ENCODE peak calls at places on chromosomes 12 and 14, in ten cellular contexts. One of them, this sample, is unnamed.

GRCh38 chr12:12943589-12944260 is 8.2 kb downstream of the GPRC5D start:
- DNase-seq in Peyer's patch: no peak
- DNase-seq in left ventricle myocardium inferior: no peak
- DNase-seq in H9: no peak
- DNase-seq in WTC11: no peak
- DNase-seq in AG04449: no peak
- DNase-seq in neural progenitor cell: no peak
- DNase-seq in neural crest cell: no peak
- DNase-seq in lung: no peak
- DNase-seq in foreskin fibroblast: peak
- DNase-seq in this sample: no peak

GRCh38 chr14:69592923-69593677 is 18.3 kb upstream of the SUSD6 start:
- DNase-seq in H9: no peak
- DNase-seq in foreskin fibroblast: no peak
- DNase-seq in neural crest cell: no peak
- DNase-seq in WTC11: no peak
- DNase-seq in left ventricle myocardium inferior: no peak
- DNase-seq in neural progenitor cell: peak
- DNase-seq in AG04449: no peak
- DNase-seq in Peyer's patch: no peak
- DNase-seq in lung: no peak
- DNase-seq in this sample: no peak

GRCh38 chr14:99467338-99468075 is 13.2 kb downstream of the SETD3 start:
- DNase-seq in foreskin fibroblast: no peak
- DNase-seq in lung: no peak
- DNase-seq in neural progenitor cell: no peak
- DNase-seq in WTC11: no peak
- DNase-seq in H9: no peak
- DNase-seq in left ventricle myocardium inferior: no peak
- DNase-seq in Peyer's patch: no peak
- DNase-seq in neural crest cell: no peak
- DNase-seq in AG04449: no peak
- DNase-seq in this sample: no peak

GRCh38 chr14:69107407-69108003 is 45.4 kb downstream of the DCAF5 start:
- DNase-seq in WTC11: peak
- DNase-seq in foreskin fibroblast: peak
- DNase-seq in Peyer's patch: no peak
- DNase-seq in left ventricle myocardium inferior: no peak
- DNase-seq in neural progenitor cell: peak
- DNase-seq in lung: peak
- DNase-seq in neural crest cell: no peak
- DNase-seq in AG04449: no peak
- DNase-seq in H9: peak
- DNase-seq in this sample: peak

GRCh38 chr14:91649930-91650329 is 82.0 kb downstream of the CATSPERB start:
- DNase-seq in neural crest cell: no peak
- DNase-seq in WTC11: no peak
- DNase-seq in neural progenitor cell: peak
- DNase-seq in left ventricle myocardium inferior: no peak
- DNase-seq in lung: no peak
- DNase-seq in AG04449: no peak
- DNase-seq in Peyer's patch: no peak
- DNase-seq in foreskin fibroblast: peak
- DNase-seq in H9: no peak
- DNase-seq in this sample: peak

GRCh38 chr12:127819066-127819465 is 447.9 kb upstream of the TMEM132C start:
- DNase-seq in neural progenitor cell: no peak
- DNase-seq in H9: no peak
- DNase-seq in neural crest cell: no peak
- DNase-seq in foreskin fibroblast: no peak
- DNase-seq in WTC11: no peak
- DNase-seq in AG04449: peak
- DNase-seq in lung: no peak
- DNase-seq in Peyer's patch: no peak
- DNase-seq in left ventricle myocardium inferior: no peak
- DNase-seq in this sample: no peak

GRCh38 chr14:64738306-64738879 is 34.2 kb downstream of the PLEKHG3 start:
- DNase-seq in H9: no peak
- DNase-seq in left ventricle myocardium inferior: no peak
- DNase-seq in WTC11: no peak
- DNase-seq in foreskin fibroblast: no peak
- DNase-seq in neural progenitor cell: no peak
- DNase-seq in AG04449: no peak
- DNase-seq in neural crest cell: no peak
- DNase-seq in lung: no peak
- DNase-seq in Peyer's patch: no peak
- DNase-seq in this sample: no peak

GRCh38 chr14:68146812-68147211 is 327.2 kb downstream of the RAD51B start:
- DNase-seq in AG04449: peak
- DNase-seq in left ventricle myocardium inferior: no peak
- DNase-seq in neural crest cell: no peak
- DNase-seq in WTC11: no peak
- DNase-seq in foreskin fibroblast: peak
- DNase-seq in lung: peak
- DNase-seq in H9: no peak
- DNase-seq in Peyer's patch: no peak
- DNase-seq in neural progenitor cell: no peak
- DNase-seq in this sample: peak

GRCh38 chr14:50025073-50025472 is 91.3 kb downstream of the VCPKMT start:
- DNase-seq in H9: no peak
- DNase-seq in left ventricle myocardium inferior: no peak
- DNase-seq in AG04449: no peak
- DNase-seq in Peyer's patch: no peak
- DNase-seq in WTC11: no peak
- DNase-seq in lung: no peak
- DNase-seq in foreskin fibroblast: no peak
- DNase-seq in neural crest cell: no peak
- DNase-seq in neural progenitor cell: no peak
- DNase-seq in this sample: no peak

GRCh38 chr12:7667025-7667575 is 1.4 kb upstream of the APOBEC1 start:
- DNase-seq in Peyer's patch: no peak
- DNase-seq in WTC11: no peak
- DNase-seq in neural progenitor cell: no peak
- DNase-seq in lung: no peak
- DNase-seq in neural crest cell: no peak
- DNase-seq in left ventricle myocardium inferior: no peak
- DNase-seq in foreskin fibroblast: no peak
- DNase-seq in H9: no peak
- DNase-seq in AG04449: no peak
- DNase-seq in this sample: peak

GRCh38 chr14:73463411-73463810 is 5.1 kb upstream of the NUMB start:
- DNase-seq in left ventricle myocardium inferior: no peak
- DNase-seq in foreskin fibroblast: peak
- DNase-seq in neural progenitor cell: no peak
- DNase-seq in Peyer's patch: no peak
- DNase-seq in H9: no peak
- DNase-seq in AG04449: peak
- DNase-seq in lung: peak
- DNase-seq in WTC11: no peak
- DNase-seq in neural crest cell: no peak
- DNase-seq in this sample: peak

GRCh38 chr12:113061061-113061694 is 4.6 kb downstream of the DTX1 start:
- DNase-seq in Peyer's patch: no peak
- DNase-seq in foreskin fibroblast: no peak
- DNase-seq in left ventricle myocardium inferior: no peak
- DNase-seq in neural progenitor cell: no peak
- DNase-seq in neural crest cell: no peak
- DNase-seq in H9: peak
- DNase-seq in WTC11: no peak
- DNase-seq in AG04449: no peak
- DNase-seq in lung: no peak
- DNase-seq in this sample: peak

GRCh38 chr14:38662781-38663180 is 406.9 kb upstream of the CLEC14A start:
- DNase-seq in foreskin fibroblast: no peak
- DNase-seq in lung: no peak
- DNase-seq in neural crest cell: no peak
- DNase-seq in Peyer's patch: no peak
- DNase-seq in neural progenitor cell: no peak
- DNase-seq in AG04449: no peak
- DNase-seq in WTC11: no peak
- DNase-seq in H9: no peak
- DNase-seq in left ventricle myocardium inferior: no peak
- DNase-seq in this sample: no peak

GRCh38 chr12:103326190-103326589 is 169.6 kb downstream of the C12orf42 start:
- DNase-seq in lung: no peak
- DNase-seq in left ventricle myocardium inferior: no peak
- DNase-seq in foreskin fibroblast: no peak
- DNase-seq in H9: peak
- DNase-seq in neural crest cell: no peak
- DNase-seq in Peyer's patch: no peak
- DNase-seq in neural progenitor cell: peak
- DNase-seq in WTC11: peak
- DNase-seq in AG04449: no peak
- DNase-seq in this sample: no peak

DNA sequence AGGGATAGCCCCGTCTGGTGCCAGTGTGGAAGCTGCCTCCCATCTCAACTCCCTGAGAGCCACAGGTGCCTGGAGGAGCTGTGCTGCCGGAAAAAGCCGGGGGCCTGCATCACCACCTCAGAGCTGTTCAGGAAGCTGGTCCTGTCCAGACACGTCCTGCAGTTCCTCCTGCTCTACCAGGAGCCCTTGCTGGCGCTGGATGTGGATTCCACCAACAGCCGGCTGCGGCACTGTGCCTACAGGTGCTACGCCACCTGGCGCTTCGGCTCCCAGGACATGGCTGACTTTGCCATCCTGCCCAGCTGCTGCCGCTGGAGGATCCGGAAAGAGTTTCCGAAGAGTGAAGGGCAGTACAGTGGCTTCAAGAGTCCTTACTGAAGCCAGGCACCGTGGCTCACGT is 25.5 kb upstream of the P2RX4 start:
- DNase-seq in WTC11: peak
- DNase-seq in Peyer's patch: no peak
- DNase-seq in lung: no peak
- DNase-seq in left ventricle myocardium inferior: no peak
- DNase-seq in H9: peak
- DNase-seq in AG04449: no peak
- DNase-seq in neural crest cell: no peak
- DNase-seq in neural progenitor cell: no peak
- DNase-seq in foreskin fibroblast: no peak
- DNase-seq in this sample: no peak
- TF ChIP-seq CTCF in WTC11: no peak
- TF ChIP-seq CTCF in Peyer's patch: no peak
- TF ChIP-seq CTCF in lung: no peak
- TF ChIP-seq CTCF in left ventricle myocardium inferior: no peak
- TF ChIP-seq CTCF in H9: no peak
- TF ChIP-seq CTCF in AG04449: no peak
- TF ChIP-seq CTCF in neural crest cell: no peak
- TF ChIP-seq CTCF in neural progenitor cell: no peak
- TF ChIP-seq CTCF in foreskin fibroblast: no peak
- TF ChIP-seq CTCF in this sample: no peak

DNA sequence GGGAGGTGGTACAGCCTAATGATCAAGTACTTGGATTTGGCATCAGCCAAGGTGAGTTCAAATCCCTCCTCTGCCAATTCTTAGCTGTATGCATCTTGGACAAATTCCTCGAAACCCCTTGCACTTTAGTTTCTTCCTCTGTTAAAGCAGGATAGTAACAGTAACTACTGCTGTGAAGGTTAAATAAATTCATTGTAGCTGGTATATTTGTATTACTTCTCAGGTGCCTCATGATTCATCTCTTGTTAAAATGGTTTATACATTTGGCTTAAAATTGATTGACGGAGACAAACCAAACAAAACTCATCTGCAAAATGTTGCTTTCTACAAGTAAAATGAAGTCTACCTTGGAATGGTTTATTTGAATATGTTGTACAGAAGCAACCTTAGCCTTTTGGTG is 2.3 kb upstream of the PTPRB start:
- DNase-seq in H9: no peak
- DNase-seq in WTC11: no peak
- DNase-seq in neural progenitor cell: no peak
- DNase-seq in left ventricle myocardium inferior: no peak
- DNase-seq in foreskin fibroblast: no peak
- DNase-seq in neural crest cell: no peak
- DNase-seq in lung: no peak
- DNase-seq in AG04449: no peak
- DNase-seq in Peyer's patch: no peak
- DNase-seq in this sample: no peak
- TF ChIP-seq CTCF in H9: no peak
- TF ChIP-seq CTCF in WTC11: no peak
- TF ChIP-seq CTCF in neural progenitor cell: no peak
- TF ChIP-seq CTCF in left ventricle myocardium inferior: no peak
- TF ChIP-seq CTCF in foreskin fibroblast: no peak
- TF ChIP-seq CTCF in neural crest cell: no peak
- TF ChIP-seq CTCF in lung: no peak
- TF ChIP-seq CTCF in AG04449: no peak
- TF ChIP-seq CTCF in Peyer's patch: no peak
- TF ChIP-seq CTCF in this sample: no peak

GRCh38 chr12:2053675-2054070 is 886 bp downstream of the CACNA1C start:
- DNase-seq in AG04449: no peak
- DNase-seq in Peyer's patch: no peak
- DNase-seq in neural crest cell: no peak
- DNase-seq in WTC11: no peak
- DNase-seq in lung: no peak
- DNase-seq in neural progenitor cell: peak
- DNase-seq in H9: no peak
- DNase-seq in left ventricle myocardium inferior: peak
- DNase-seq in foreskin fibroblast: no peak
- DNase-seq in this sample: peak

GRCh38 chr12:2054091-2055018 is 1.6 kb downstream of the CACNA1C start:
- DNase-seq in lung: no peak
- DNase-seq in foreskin fibroblast: no peak
- DNase-seq in AG04449: no peak
- DNase-seq in H9: no peak
- DNase-seq in WTC11: no peak
- DNase-seq in left ventricle myocardium inferior: no peak
- DNase-seq in Peyer's patch: no peak
- DNase-seq in neural progenitor cell: peak
- DNase-seq in neural crest cell: no peak
- DNase-seq in this sample: peak

GRCh38 chr12:2049604-2050540 is 2.9 kb upstream of the CACNA1C start:
- DNase-seq in neural progenitor cell: no peak
- DNase-seq in neural crest cell: no peak
- DNase-seq in lung: no peak
- DNase-seq in AG04449: no peak
- DNase-seq in Peyer's patch: no peak
- DNase-seq in WTC11: no peak
- DNase-seq in left ventricle myocardium inferior: no peak
- DNase-seq in foreskin fibroblast: no peak
- DNase-seq in H9: no peak
- DNase-seq in this sample: no peak

GRCh38 chr12:2052861-2053674 is at the start of gene CACNA1C:
- DNase-seq in lung: no peak
- DNase-seq in AG04449: no peak
- DNase-seq in neural progenitor cell: peak
- DNase-seq in foreskin fibroblast: peak
- DNase-seq in Peyer's patch: peak
- DNase-seq in H9: peak
- DNase-seq in left ventricle myocardium inferior: peak
- DNase-seq in WTC11: peak
- DNase-seq in neural crest cell: peak
- DNase-seq in this sample: peak

GRCh38 chr12:2051700-2052625 is 824 bp upstream of the CACNA1C start:
- DNase-seq in Peyer's patch: no peak
- DNase-seq in foreskin fibroblast: no peak
- DNase-seq in neural progenitor cell: peak
- DNase-seq in WTC11: no peak
- DNase-seq in H9: no peak
- DNase-seq in left ventricle myocardium inferior: no peak
- DNase-seq in AG04449: no peak
- DNase-seq in neural crest cell: no peak
- DNase-seq in lung: no peak
- DNase-seq in this sample: peak
- TF ChIP-seq CTCF in Peyer's patch: no peak
- TF ChIP-seq CTCF in foreskin fibroblast: peak
- TF ChIP-seq CTCF in neural progenitor cell: no peak
- TF ChIP-seq CTCF in WTC11: no peak
- TF ChIP-seq CTCF in H9: no peak
- TF ChIP-seq CTCF in left ventricle myocardium inferior: no peak
- TF ChIP-seq CTCF in AG04449: no peak
- TF ChIP-seq CTCF in neural crest cell: no peak
- TF ChIP-seq CTCF in lung: no peak
- TF ChIP-seq CTCF in this sample: peak

GRCh38 chr14:102875652-102876051 is 46.8 kb upstream of the AMN start:
- DNase-seq in neural crest cell: no peak
- DNase-seq in WTC11: no peak
- DNase-seq in left ventricle myocardium inferior: no peak
- DNase-seq in neural progenitor cell: no peak
- DNase-seq in Peyer's patch: no peak
- DNase-seq in foreskin fibroblast: no peak
- DNase-seq in AG04449: no peak
- DNase-seq in lung: no peak
- DNase-seq in H9: no peak
- DNase-seq in this sample: no peak
- TF ChIP-seq CTCF in neural crest cell: no peak
- TF ChIP-seq CTCF in WTC11: no peak
- TF ChIP-seq CTCF in left ventricle myocardium inferior: no peak
- TF ChIP-seq CTCF in neural progenitor cell: no peak
- TF ChIP-seq CTCF in Peyer's patch: no peak
- TF ChIP-seq CTCF in foreskin fibroblast: no peak
- TF ChIP-seq CTCF in AG04449: no peak
- TF ChIP-seq CTCF in lung: no peak
- TF ChIP-seq CTCF in H9: no peak
- TF ChIP-seq CTCF in this sample: no peak

This sample was measured in cardiac muscle cell.